ENCODE peak calls at places on chromosome 17, in nine cellular contexts. G, K, M, N, Z, L, Q, R and B are unnamed samples.

GRCh38 chr17:3802461-3803307 is 1.7 kb upstream of the ITGAE start:
- DNase-seq in G (peak; percentile 61), K (no peak), L (no peak), M (peak; percentile 91), N (no peak), Q (no peak), R (no peak), Z (peak; percentile 50), B (no peak)

GRCh38 chr17:45783593-45784292 is 377 bp upstream of the CRHR1 start:
- DNase-seq in M (no peak), L (no peak), Z (no peak), R (peak; percentile 88), K (no peak), G (peak; percentile 79), N (peak; percentile 59), Q (peak; percentile 27), B (peak; percentile 86)

GRCh38 chr17:82232876-82233785 is 4.3 kb downstream of the SLC16A3 start:
- DNase-seq in K (peak; percentile 73), G (peak; percentile 79), Q (no peak), L (peak; percentile 17), N (peak; percentile 88), R (no peak), M (no peak), Z (peak; percentile 60), B (no peak)

GRCh38 chr17:46071796-46072195 is 72.7 kb downstream of the STH start:
- DNase-seq in G (no peak), M (no peak), K (no peak), Z (no peak), Q (no peak), R (no peak), N (no peak), L (no peak), B (peak; percentile 54)

GRCh38 chr17:57998234-57998746 is 8.8 kb downstream of the SRSF1 start:
- DNase-seq in Q (no peak), L (no peak), M (no peak), Z (no peak), G (no peak), R (no peak), K (no peak), N (no peak), B (no peak)

GRCh38 chr17:39235555-39236221 is 9.9 kb upstream of the STAC2 start:
- DNase-seq in K (peak; percentile 39), R (peak; percentile 96), M (peak; percentile 53), Z (no peak), N (no peak), L (no peak), G (no peak), Q (peak; percentile 40), B (peak; percentile 87)

GRCh38 chr17:65455972-65456343 is 105.5 kb downstream of the AXIN2 start:
- DNase-seq in Q (peak; percentile 23), N (peak; percentile 64), Z (no peak), K (no peak), M (peak; percentile 41), R (peak; percentile 68), G (no peak), L (no peak), B (peak; percentile 67)

GRCh38 chr17:83198366-83199341 is 119.2 kb downstream of the METRNL start:
- DNase-seq in R (no peak), L (peak; percentile 15), Z (peak; percentile 64), Q (no peak), M (no peak), K (peak; percentile 64), N (peak; percentile 32), G (peak; percentile 73), B (no peak)

GRCh38 chr17:36933174-36934143 is 3.8 kb upstream of the LHX1 start:
- DNase-seq in N (peak; percentile 46), M (no peak), K (no peak), R (peak; percentile 52), L (no peak), G (no peak), Q (no peak), Z (no peak), B (peak; percentile 54)

GRCh38 chr17:20223808-20224328 is 214.7 kb downstream of the SPECC1 start:
- DNase-seq in K (no peak), N (no peak), Q (no peak), M (no peak), G (no peak), R (no peak), Z (no peak), L (no peak), B (no peak)

GRCh38 chr17:72338847-72339790 is 218.3 kb downstream of the SOX9 start:
- DNase-seq in M (peak; percentile 89), Z (no peak), R (no peak), Q (peak; percentile 89), N (no peak), K (no peak), G (peak; percentile 80), L (no peak), B (no peak)

GRCh38 chr17:21215935-21216334 is 2.0 kb upstream of the TMEM11 start:
- DNase-seq in L (no peak), G (no peak), Q (no peak), K (no peak), Z (no peak), N (no peak), M (no peak), R (no peak), B (no peak)

GRCh38 chr17:45106582-45106981 is 25.7 kb downstream of the PLCD3 start:
- DNase-seq in G (no peak), M (no peak), N (no peak), Z (no peak), L (no peak), R (no peak), K (no peak), Q (no peak), B (no peak)

GRCh38 chr17:72657467-72658317 is 434.8 kb downstream of the SLC39A11 start:
- DNase-seq in N (no peak), R (peak; percentile 22), L (no peak), Q (peak; percentile 43), G (no peak), K (no peak), Z (no peak), M (no peak), B (no peak)

GRCh38 chr17:49224198-49224996 is 6.2 kb downstream of the PHOSPHO1 start:
- DNase-seq in G (no peak), N (peak; percentile 62), Q (no peak), K (no peak), L (peak; percentile 34), R (peak; percentile 80), M (no peak), Z (no peak), B (peak; percentile 53)
- H3K27me3 ChIP-seq in G (no peaks in the 10 kb centered on the region), N (peaks cover 47% of the 10 kb centered on the region), Q (peaks cover 10% of the 10 kb centered on the region), K (peaks cover 93% of the 10 kb centered on the region), L (peaks cover 54% of the 10 kb centered on the region), R (peaks cover 71% of the 10 kb centered on the region), M (peaks cover 44% of the 10 kb centered on the region), Z (peaks cover 75% of the 10 kb centered on the region), B (peaks cover 82% of the 10 kb centered on the region)

DNA sequence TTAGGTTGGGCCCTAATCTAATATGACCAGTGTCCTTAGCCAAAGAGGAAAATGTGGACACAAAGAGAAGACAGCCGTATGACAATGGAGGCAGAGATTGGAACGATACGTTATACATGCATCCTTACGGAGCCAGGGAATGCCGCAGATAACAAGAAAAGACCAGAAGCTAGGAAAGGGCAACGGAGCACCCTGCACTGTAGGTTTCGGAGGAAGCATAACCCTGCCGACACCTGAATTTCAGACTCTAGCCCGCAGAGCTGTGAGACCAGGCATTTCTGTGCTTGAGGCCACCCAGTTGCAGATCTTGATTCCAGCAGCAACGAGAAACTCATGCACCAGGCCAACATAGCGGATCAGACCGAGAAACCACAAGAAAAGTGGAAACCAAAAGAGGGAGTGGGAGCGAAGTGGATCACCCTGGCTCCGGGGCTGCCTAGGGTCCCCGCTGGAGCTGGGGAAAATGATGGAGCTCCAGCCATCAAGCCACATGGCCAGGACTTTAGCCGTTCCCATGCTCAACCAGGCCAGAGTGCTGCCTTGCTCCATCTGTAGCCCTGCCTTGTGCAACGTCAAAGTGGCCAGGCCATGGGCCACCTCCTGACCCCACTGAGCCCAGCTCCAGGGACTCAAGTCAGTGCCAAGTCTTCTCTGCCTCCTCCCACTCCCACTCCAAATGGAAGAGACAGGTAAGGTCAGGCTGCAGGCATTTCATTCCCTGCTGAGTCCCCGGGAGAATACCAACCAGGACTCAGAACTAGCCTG is 51.7 kb upstream of the RPL38 start:
- DNase-seq in K (peak; percentile 41), G (no peak), L (no peak), M (no peak), N (no peak), R (no peak), Z (peak; percentile 41), Q (no peak), B (no peak)
- H3K27me3 ChIP-seq in K (peaks cover 42% of the 10 kb centered on the region), G (no peaks in the 10 kb centered on the region), L (peaks cover 31% of the 10 kb centered on the region), M (no peaks in the 10 kb centered on the region), N (peaks cover 2% of the 10 kb centered on the region), R (no peaks in the 10 kb centered on the region), Z (peaks cover 22% of the 10 kb centered on the region), Q (peaks cover 2% of the 10 kb centered on the region), B (no peaks in the 10 kb centered on the region)

GRCh38 chr17:27263386-27263785 is 30.5 kb upstream of the WSB1 start:
- DNase-seq in Q (no peak), R (no peak), K (no peak), M (no peak), Z (no peak), G (no peak), N (no peak), L (no peak), B (no peak)
- H3K27me3 ChIP-seq in Q (peaks cover 2% of the 10 kb centered on the region), R (no peaks in the 10 kb centered on the region), K (no peaks in the 10 kb centered on the region), M (no peaks in the 10 kb centered on the region), Z (no peaks in the 10 kb centered on the region), G (no peaks in the 10 kb centered on the region), N (no peaks in the 10 kb centered on the region), L (no peaks in the 10 kb centered on the region), B (no peaks in the 10 kb centered on the region)

DNA sequence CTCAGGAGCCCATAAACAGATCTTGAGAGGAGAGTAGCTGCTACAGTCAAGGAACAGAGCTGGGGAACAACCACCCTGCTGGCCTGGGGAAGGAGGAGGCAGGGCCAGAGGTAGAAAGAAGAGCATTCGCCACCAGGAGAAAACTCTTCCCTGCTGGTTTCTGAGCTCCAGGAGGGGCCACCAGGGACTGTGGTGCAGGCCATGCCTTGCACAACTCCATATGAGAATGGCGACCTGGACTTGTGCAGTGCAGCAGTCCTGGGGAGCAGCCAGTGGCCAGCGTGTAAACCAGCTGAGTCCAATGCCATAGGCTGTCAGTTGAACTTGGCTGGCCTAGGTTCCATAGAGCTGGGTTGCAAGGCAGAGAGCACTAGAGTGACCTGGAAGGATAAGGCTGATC is 11.6 kb downstream of the SLC13A2 start:
- DNase-seq in Q (no peak), Z (no peak), N (no peak), G (no peak), L (no peak), M (no peak), R (no peak), K (no peak), B (no peak)
- H3K27me3 ChIP-seq in Q (no peaks in the 10 kb centered on the region), Z (peaks cover 6% of the 10 kb centered on the region), N (peaks cover 7% of the 10 kb centered on the region), G (no peaks in the 10 kb centered on the region), L (peaks cover 5% of the 10 kb centered on the region), M (peaks cover 14% of the 10 kb centered on the region), R (no peaks in the 10 kb centered on the region), K (peaks cover 36% of the 10 kb centered on the region), B (no peaks in the 10 kb centered on the region)

GRCh38 chr17:61400058-61400785 is 579 bp downstream of the TBX2 start:
- DNase-seq in R (peak; percentile 52), N (no peak), Q (peak; percentile 62), G (peak; percentile 85), M (peak; percentile 58), K (peak; percentile 70), Z (no peak), L (no peak), B (peak; percentile 71)
- H3K27me3 ChIP-seq in R (peaks cover 100% of the 10 kb centered on the region), N (peaks cover 93% of the 10 kb centered on the region), Q (no peaks in the 10 kb centered on the region), G (no peaks in the 10 kb centered on the region), M (no peaks in the 10 kb centered on the region), K (peaks cover 2% of the 10 kb centered on the region), Z (peaks cover 95% of the 10 kb centered on the region), L (peaks cover 96% of the 10 kb centered on the region), B (peaks cover 100% of the 10 kb centered on the region)

GRCh38 chr17:79702550-79703236 is 28.1 kb upstream of the ENPP7 start:
- DNase-seq in Z (no peak), R (no peak), G (no peak), M (no peak), N (no peak), L (no peak), Q (no peak), K (no peak), B (no peak)
- H3K27me3 ChIP-seq in Z (peaks cover 56% of the 10 kb centered on the region), R (no peaks in the 10 kb centered on the region), G (no peaks in the 10 kb centered on the region), M (no peaks in the 10 kb centered on the region), N (peaks cover 56% of the 10 kb centered on the region), L (peaks cover 69% of the 10 kb centered on the region), Q (peaks cover 7% of the 10 kb centered on the region), K (peaks cover 90% of the 10 kb centered on the region), B (no peaks in the 10 kb centered on the region)